ENCODE peak calls at places on chromosomes 1 and 21, in five cellular contexts. Q, A, M, T and D are unnamed samples. For H3K27me3, the result is how much of the 10 kb centered on the place peaks cover.

GRCh38 chr1:157700711-157701110 is at the start of gene FCRL3:
- ATAC-seq in Q (no peak), A (no peak), M (no peak), T (no peak), D (no peak)

GRCh38 chr1:197664391-197664790 is 110.9 kb downstream of the DENND1B start:
- ATAC-seq in Q (no peak), A (no peak), M (no peak), T (peak), D (no peak)

GRCh38 chr1:23522244-23523013 is 8.6 kb downstream of the E2F2 start:
- ATAC-seq in Q (no peak), A (no peak), M (no peak), T (no peak), D (no peak)

GRCh38 chr1:234998174-234998741 is 130.4 kb downstream of the TOMM20 start:
- ATAC-seq in Q (no peak), A (peak), M (peak), T (peak), D (peak)

GRCh38 chr21:42080788-42081083 is 9.6 kb downstream of the UMODL1 start:
- ATAC-seq in Q (no peak), A (peak), M (peak), T (no peak), D (peak)

GRCh38 chr1:63891211-63891610 is 117.4 kb downstream of the ROR1 start:
- ATAC-seq in Q (peak), A (no peak), M (no peak), T (no peak), D (no peak)

GRCh38 chr1:3514404-3514803 is 59.9 kb downstream of the ARHGEF16 start:
- ATAC-seq in Q (no peak), A (no peak), M (no peak), T (no peak), D (no peak)

GRCh38 chr1:204909109-204909508 is 38.4 kb downstream of the NFASC start:
- ATAC-seq in Q (no peak), A (no peak), M (no peak), T (no peak), D (no peak)

GRCh38 chr1:234148350-234148749 is 224.9 kb upstream of the COA6 start:
- ATAC-seq in Q (no peak), A (no peak), M (no peak), T (no peak), D (no peak)

GRCh38 chr1:198651685-198652400 is 13.0 kb downstream of the PTPRC start:
- ATAC-seq in Q (no peak), A (no peak), M (peak), T (no peak), D (no peak)

GRCh38 chr21:31941694-31942093 is 68.9 kb downstream of the HUNK start:
- ATAC-seq in Q (no peak), A (no peak), M (no peak), T (no peak), D (no peak)

GRCh38 chr1:65429806-65430205 is 9.3 kb downstream of the LEPR start:
- ATAC-seq in Q (no peak), A (peak), M (peak), T (no peak), D (peak)

GRCh38 chr1:237227507-237227906 is 185.5 kb downstream of the RYR2 start:
- ATAC-seq in Q (no peak), A (peak), M (no peak), T (no peak), D (no peak)

GRCh38 chr1:23801338-23801748 is 789 bp upstream of the GALE start:
- ATAC-seq in Q (peak), A (no peak), M (no peak), T (peak), D (no peak)

GRCh38 chr1:103561612-103562395 is 9.6 kb upstream of the AMY2B start:
- ATAC-seq in Q (peak), A (peak), M (peak), T (no peak), D (peak)

GRCh38 chr1:179807291-179807690 is 64.2 kb downstream of the FAM163A start:
- ATAC-seq in Q (no peak), A (no peak), M (no peak), T (no peak), D (no peak)

GRCh38 chr1:246020231-246020954 is 486.7 kb downstream of the SMYD3 start:
- ATAC-seq in Q (no peak), A (no peak), M (no peak), T (no peak), D (no peak)

GRCh38 chr1:101389547-101389929 is 152.7 kb downstream of the S1PR1 start:
- ATAC-seq in Q (no peak), A (no peak), M (no peak), T (no peak), D (no peak)

GRCh38 chr1:186275818-186276217 is 99.2 kb downstream of the TPR start:
- ATAC-seq in Q (no peak), A (no peak), M (no peak), T (no peak), D (no peak)

GRCh38 chr21:26809745-26810144 is 35.5 kb downstream of the ADAMTS1 start:
- ATAC-seq in Q (no peak), A (no peak), M (no peak), T (no peak), D (no peak)

GRCh38 chr1:52892424-52892823 is 29.1 kb downstream of the ECHDC2 start:
- ATAC-seq in Q (no peak), A (no peak), M (no peak), T (no peak), D (no peak)

GRCh38 chr1:119516680-119517079 is 9.7 kb downstream of the HSD3B1 start:
- ATAC-seq in Q (no peak), A (no peak), M (no peak), T (no peak), D (no peak)

GRCh38 chr1:62356257-62356835 is 37.1 kb upstream of the KANK4 start:
- ATAC-seq in Q (no peak), A (no peak), M (peak), T (no peak), D (no peak)

GRCh38 chr1:153614189-153614900 is 1.4 kb upstream of the S100A16 start:
- ATAC-seq in Q (no peak), A (no peak), M (no peak), T (no peak), D (no peak)

GRCh38 chr1:28437260-28437923 is 67.9 kb downstream of the PHACTR4 start:
- ATAC-seq in Q (peak), A (peak), M (peak), T (peak), D (peak)

GRCh38 chr1:14826172-14826636 is 227.7 kb downstream of the KAZN start:
- ATAC-seq in Q (no peak), A (peak), M (peak), T (peak), D (peak)

GRCh38 chr1:159187647-159188374 is 16.4 kb downstream of the CADM3 start:
- ATAC-seq in Q (peak), A (peak), M (peak), T (no peak), D (peak)

GRCh38 chr1:212292250-212292924 is 7.2 kb downstream of the PPP2R5A start:
- ATAC-seq in Q (no peak), A (no peak), M (no peak), T (no peak), D (no peak)

GRCh38 chr1:55127827-55128343 is 87.3 kb downstream of the USP24 start:
- ATAC-seq in Q (no peak), A (no peak), M (no peak), T (no peak), D (no peak)

GRCh38 chr1:180652791-180653190 is 21.0 kb downstream of the XPR1 start:
- ATAC-seq in Q (no peak), A (no peak), M (no peak), T (peak), D (no peak)

GRCh38 chr1:226625832-226626576 is 77.4 kb downstream of the STUM start:
- ATAC-seq in Q (peak), A (peak), M (peak), T (peak), D (peak)

GRCh38 chr1:1600861-1601563 is 1.1 kb upstream of the FNDC10 start:
- ATAC-seq in Q (no peak), A (no peak), M (no peak), T (no peak), D (no peak)

GRCh38 chr1:1602321-1602931 is 2.5 kb upstream of the FNDC10 start:
- ATAC-seq in Q (no peak), A (no peak), M (no peak), T (peak), D (no peak)

GRCh38 chr1:1602941-1603506 is 3.1 kb upstream of the FNDC10 start:
- ATAC-seq in Q (no peak), A (no peak), M (no peak), T (peak), D (no peak)

GRCh38 chr1:1599919-1600860 is at the start of gene FNDC10:
- ATAC-seq in Q (no peak), A (no peak), M (peak), T (peak), D (peak)

GRCh38 chr1:1601564-1602320 is 1.8 kb upstream of the FNDC10 start:
- ATAC-seq in Q (no peak), A (no peak), M (no peak), T (no peak), D (no peak)
- H3K27me3 ChIP-seq in Q (under half), A (under half), M (under half), T (under half), D (half or more)

DNA sequence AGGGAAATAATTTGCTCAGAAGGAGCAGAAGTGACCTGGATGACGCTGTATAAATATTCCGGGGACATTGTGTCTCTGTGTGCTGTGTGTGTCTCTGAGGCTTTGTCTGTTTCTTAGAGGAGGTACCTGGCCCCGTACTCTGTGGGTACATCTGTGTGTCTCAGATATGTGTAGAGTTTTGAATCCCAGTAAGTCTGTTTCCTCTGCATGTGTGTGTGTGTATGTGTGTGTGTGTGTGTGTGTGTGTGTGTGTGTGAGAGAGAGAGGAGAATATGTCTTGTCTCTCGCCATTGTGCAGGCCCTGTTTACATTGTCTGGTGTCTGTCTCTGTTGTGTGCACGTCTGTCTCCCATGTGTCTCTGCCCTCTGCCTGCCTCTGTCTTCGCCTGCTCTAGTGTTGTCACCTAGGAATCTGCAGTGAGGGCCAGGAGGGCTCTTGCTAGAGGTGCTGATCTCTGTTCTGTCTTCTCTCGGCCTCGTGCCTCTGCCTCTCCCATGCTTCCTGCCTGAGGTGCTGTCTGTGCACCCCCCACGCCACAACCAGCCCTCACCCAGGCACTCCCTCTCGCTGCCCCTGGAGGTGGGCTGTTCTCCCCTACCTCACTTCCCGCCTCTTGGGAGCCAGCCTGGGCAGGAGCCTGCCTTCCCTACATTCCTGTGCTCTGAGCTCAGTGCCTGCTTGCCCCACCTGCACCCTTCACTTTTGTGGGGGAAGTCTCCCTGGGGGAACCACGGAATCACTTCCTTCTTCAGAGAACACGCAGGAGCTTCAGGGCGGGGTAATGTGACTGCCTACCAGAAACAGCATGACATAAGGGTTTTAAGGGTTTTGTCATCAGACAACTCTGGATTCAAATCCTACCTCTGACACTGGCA is 5.9 kb downstream of the MAP7D1 start:
- ATAC-seq in Q (peak), A (peak), M (peak), T (peak), D (peak)
- TF ChIP-seq POLR2A in Q (peak), A (no peak), M (no peak), T (no peak), D (no peak)

GRCh38 chr1:161198877-161199431 is at the start of gene ADAMTS4:
- ATAC-seq in Q (no peak), A (peak), M (peak), T (no peak), D (peak)
- H3K4me3 ChIP-seq in Q (no peak), A (peak), M (no peak), T (no peak), D (peak)

DNA sequence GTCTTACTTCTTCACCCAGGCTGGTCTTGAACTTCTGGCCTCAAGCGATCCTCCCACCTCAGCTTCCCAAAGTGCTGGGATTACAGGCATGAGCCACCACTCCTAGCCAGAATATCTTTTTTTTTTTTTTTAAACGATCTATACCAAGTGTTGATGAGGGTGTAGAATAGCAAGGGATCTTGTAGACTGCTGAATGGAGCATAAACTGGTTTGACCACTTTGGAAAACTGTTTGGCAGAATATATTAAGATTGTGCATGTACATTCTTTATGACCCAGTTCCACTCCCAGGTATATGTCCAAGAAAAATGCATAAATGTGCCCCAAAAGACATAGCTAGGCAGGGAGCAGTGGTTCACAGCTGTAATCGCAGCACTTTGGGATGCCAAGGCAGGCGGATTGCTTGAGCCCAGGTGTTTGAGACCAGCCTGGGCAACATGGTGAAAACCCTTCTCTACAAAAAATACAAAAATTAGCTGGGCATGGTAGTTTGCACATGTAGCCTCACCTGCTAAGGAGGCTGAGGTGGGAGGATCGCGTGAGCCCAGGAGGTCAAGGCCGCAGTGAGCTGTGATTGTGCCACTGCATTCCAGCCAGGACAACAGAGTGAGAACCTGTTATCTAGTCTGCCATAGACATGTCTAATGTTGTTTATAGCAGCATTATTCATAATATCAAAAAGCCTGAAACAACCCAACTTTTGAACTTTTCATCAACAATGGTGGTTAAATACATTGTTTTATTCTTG is 184.0 kb downstream of the VPS13D start:
- ATAC-seq in Q (no peak), A (no peak), M (no peak), T (no peak), D (no peak)
- H3K27me3 ChIP-seq in Q (under half), A (under half), M (under half), T (under half), D (under half)

GRCh38 chr1:16644179-16645043 is 22.3 kb downstream of the RNU1-3 start:
- ATAC-seq in Q (peak), A (peak), M (peak), T (peak), D (peak)
- TF ChIP-seq POLR2A in Q (peak), A (peak), M (no peak), T (peak), D (peak)

DNA sequence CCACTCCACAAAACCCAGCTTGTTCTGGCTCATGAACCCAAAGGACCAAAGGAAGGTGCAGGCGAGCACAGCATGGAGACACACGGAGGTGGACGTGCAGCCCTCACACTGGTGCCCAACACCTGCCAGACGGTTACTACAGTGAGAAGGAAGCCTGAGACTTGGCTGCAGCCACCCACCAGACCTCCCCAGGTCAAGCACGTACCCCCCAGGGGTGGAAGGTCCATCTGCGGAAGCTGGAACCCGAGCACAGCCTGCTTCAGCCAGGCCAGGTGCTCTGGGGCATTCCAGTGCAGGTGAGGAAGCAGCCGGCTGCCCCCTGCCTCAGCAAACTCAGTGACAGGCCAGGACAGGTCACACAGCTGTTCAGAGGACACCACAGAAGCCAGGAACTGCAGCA is 16.0 kb upstream of the LSS start:
- ATAC-seq in Q (no peak), A (no peak), M (no peak), T (no peak), D (peak)
- H3K4me3 ChIP-seq in Q (no peak), A (no peak), M (no peak), T (no peak), D (no peak)

DNA sequence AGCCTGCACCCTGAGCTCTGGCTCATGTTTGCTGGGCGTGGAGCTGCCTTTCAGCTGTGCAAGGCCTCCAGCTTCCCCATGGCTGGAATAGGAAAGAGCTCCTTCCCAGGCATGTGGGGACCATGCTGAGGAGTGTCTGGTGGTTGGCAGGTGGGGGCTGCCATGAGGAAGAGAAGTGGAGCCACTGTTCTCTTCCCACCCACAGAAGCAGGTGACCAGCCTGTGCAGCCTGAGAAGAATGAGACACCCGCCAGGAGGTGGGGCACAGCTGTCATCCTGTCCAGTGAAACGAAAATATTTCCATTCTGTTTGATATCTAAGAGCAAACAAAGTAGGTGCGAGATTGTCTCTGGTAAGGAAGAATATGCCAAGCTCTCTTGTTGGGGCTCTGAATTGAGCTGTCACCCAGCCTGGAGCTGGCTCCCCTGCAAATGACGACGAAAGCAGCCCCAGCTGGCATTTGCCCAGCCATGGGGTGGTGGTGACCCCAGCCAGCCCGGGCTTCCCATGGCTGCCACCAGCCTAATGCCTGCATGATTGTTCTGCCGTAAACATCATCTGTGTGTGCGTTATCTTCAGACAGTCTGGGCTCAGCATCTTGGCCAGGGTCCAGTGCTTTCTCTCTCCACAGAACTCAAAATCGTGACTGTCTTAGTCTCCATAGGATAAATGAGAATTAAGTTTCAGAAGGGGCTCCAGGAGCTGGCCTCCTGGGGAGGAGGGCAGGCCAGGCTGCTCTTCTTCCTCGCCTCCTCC is 429.8 kb upstream of the VAMP3 start:
- ATAC-seq in Q (no peak), A (peak), M (no peak), T (no peak), D (no peak)
- H3K27me3 ChIP-seq in Q (under half), A (under half), M (under half), T (under half), D (under half)

GRCh38 chr1:6560267-6560666 is 5.2 kb downstream of the TAS1R1 start:
- ATAC-seq in Q (no peak), A (no peak), M (no peak), T (no peak), D (no peak)

GRCh38 chr1:6554907-6555778 is at the start of gene TAS1R1:
- ATAC-seq in Q (no peak), A (peak), M (peak), T (peak), D (no peak)

GRCh38 chr1:6557597-6557996 is 2.5 kb downstream of the TAS1R1 start:
- ATAC-seq in Q (no peak), A (no peak), M (no peak), T (no peak), D (no peak)

GRCh38 chr1:6554031-6554906 is at the start of gene NOL9:
- ATAC-seq in Q (peak), A (peak), M (peak), T (peak), D (peak)
- TF ChIP-seq POLR2A in Q (peak), A (peak), M (no peak), T (peak), D (no peak)

DNA sequence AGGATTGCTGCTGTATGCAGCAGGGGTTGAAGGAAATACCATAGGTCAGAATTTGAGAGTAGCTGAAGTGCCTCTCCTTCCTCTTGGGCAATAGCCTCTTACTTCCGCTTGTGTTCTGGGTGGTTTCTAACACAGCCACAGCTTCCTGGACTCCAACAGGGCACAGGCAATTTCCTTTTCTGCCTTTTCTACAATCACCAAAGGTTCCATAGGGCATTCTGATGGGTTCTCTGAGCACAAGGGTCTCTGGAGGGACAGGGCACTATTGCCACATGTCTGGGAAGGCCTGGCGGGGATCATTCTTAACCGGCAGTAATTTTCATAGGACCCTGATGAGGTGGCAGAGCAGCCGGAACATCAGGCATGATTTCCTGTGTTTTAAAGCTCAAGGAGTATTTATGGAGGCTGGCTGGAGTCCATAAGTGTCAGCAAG is 5.5 kb upstream of the AGTRAP start:
- ATAC-seq in Q (peak), A (peak), M (peak), T (no peak), D (no peak)
- H3K4me3 ChIP-seq in Q (no peak), A (no peak), M (no peak), T (no peak), D (no peak)

GRCh38 chr21:40166291-40166843 is 299.1 kb downstream of the PCP4 start:
- ATAC-seq in Q (no peak), A (no peak), M (no peak), T (no peak), D (no peak)
- H3K27me3 ChIP-seq in Q (under half), A (under half), M (under half), T (under half), D (under half)